ENCODE peak calls at places on chromosomes 1 and 21, in eight cellular contexts. R, G, Z, P, X, B, T and K are unnamed samples.

GRCh38 chr1:193537266-193538003 is 351.0 kb upstream of the B3GALT2 start:
- DNase-seq in R (no peak), X (no peak), P (no peak), G (no peak), B (no peak), T (no peak), Z (no peak), K (no peak)

GRCh38 chr1:166902279-166902678 is 26.2 kb upstream of the TADA1 start:
- DNase-seq in T (no peak), G (no peak), P (no peak), R (no peak), X (no peak), Z (no peak), B (no peak), K (no peak)

GRCh38 chr1:45018599-45019230 is 6.7 kb downstream of the UROD start:
- DNase-seq in G (peak; percentile 84), B (peak; percentile 50), X (no peak), Z (no peak), R (no peak), T (no peak), P (peak; percentile 44), K (peak; percentile 82)

GRCh38 chr1:184890539-184890973 is 83.8 kb downstream of the NIBAN1 start:
- DNase-seq in R (peak; percentile 26), T (no peak), P (no peak), X (no peak), Z (no peak), B (no peak), G (peak; percentile 23), K (no peak)

GRCh38 chr1:50368179-50369007 is 54.9 kb downstream of the DMRTA2 start:
- DNase-seq in X (no peak), B (no peak), R (no peak), P (peak; percentile 44), G (peak; percentile 53), T (no peak), Z (no peak), K (peak; percentile 42)

GRCh38 chr1:62283361-62283760 is 35.9 kb downstream of the KANK4 start:
- DNase-seq in X (no peak), R (no peak), B (no peak), G (no peak), P (no peak), Z (no peak), T (no peak), K (no peak)

GRCh38 chr1:35597870-35598269 is 24.8 kb downstream of the TFAP2E start:
- DNase-seq in R (no peak), Z (no peak), X (no peak), P (no peak), B (no peak), G (no peak), T (no peak), K (no peak)

GRCh38 chr1:214660900-214661299 is 57.9 kb downstream of the CENPF start:
- DNase-seq in T (no peak), Z (no peak), B (peak; percentile 20), P (peak; percentile 26), R (no peak), X (peak; percentile 69), G (peak; percentile 35), K (peak; percentile 46)

GRCh38 chr1:182567629-182568028 is 21.4 kb downstream of the RNASEL start:
- DNase-seq in X (no peak), B (no peak), T (no peak), R (no peak), P (no peak), Z (no peak), G (no peak), K (no peak)

GRCh38 chr21:46159841-46160562 is 4.6 kb upstream of the FTCD start:
- DNase-seq in X (peak; percentile 51), Z (no peak), T (peak; percentile 14), B (no peak), R (peak; percentile 0), P (peak; percentile 17), G (no peak), K (peak; percentile 14)

GRCh38 chr1:248834343-248834940 is 3.6 kb upstream of the ZNF672 start:
- DNase-seq in T (no peak), G (no peak), X (no peak), R (no peak), Z (no peak), B (no peak), P (no peak), K (no peak)

GRCh38 chr1:212630159-212630900 is 21.8 kb downstream of the ATF3 start:
- DNase-seq in T (peak; percentile 82), P (peak; percentile 38), G (peak; percentile 68), R (peak; percentile 30), Z (peak; percentile 26), X (peak; percentile 82), B (peak; percentile 22), K (peak; percentile 68)

GRCh38 chr21:33231526-33231925 is 1.8 kb downstream of the IFNAR2 start:
- DNase-seq in R (no peak), G (no peak), P (no peak), Z (no peak), B (no peak), T (no peak), X (no peak), K (no peak)

GRCh38 chr1:233242827-233243483 is 52.6 kb downstream of the PCNX2 start:
- DNase-seq in Z (no peak), P (no peak), B (no peak), T (no peak), G (no peak), R (no peak), X (no peak), K (no peak)

GRCh38 chr1:241715956-241716355 is 63.9 kb downstream of the WDR64 start:
- DNase-seq in G (no peak), B (no peak), P (no peak), T (no peak), R (no peak), X (no peak), Z (no peak), K (no peak)

GRCh38 chr21:31609081-31609480 is 50.4 kb upstream of the SOD1 start:
- DNase-seq in B (no peak), X (no peak), G (no peak), R (no peak), T (no peak), Z (no peak), P (no peak), K (no peak)

GRCh38 chr1:235838021-235838420 is 28.7 kb downstream of the LYST start:
- DNase-seq in B (no peak), X (no peak), T (no peak), P (no peak), R (no peak), Z (no peak), G (no peak), K (no peak)

GRCh38 chr1:233326995-233327937 is at the start of gene MAP3K21:
- DNase-seq in T (peak; percentile 90), Z (peak; percentile 66), G (peak; percentile 99), R (peak; percentile 35), B (peak; percentile 89), P (peak; percentile 58), X (peak; percentile 72), K (peak; percentile 98)

GRCh38 chr1:29674625-29675326 is 438.5 kb downstream of the PTPRU start:
- DNase-seq in X (no peak), R (no peak), G (no peak), Z (no peak), P (no peak), B (peak; percentile 10), T (peak; percentile 26), K (peak; percentile 21)

GRCh38 chr1:12776801-12777557 is 3.4 kb downstream of the PRAMEF12 start:
- DNase-seq in T (no peak), Z (no peak), B (no peak), R (no peak), X (no peak), G (no peak), P (no peak), K (no peak)

GRCh38 chr1:35605882-35606182 is 32.7 kb downstream of the TFAP2E start:
- DNase-seq in X (no peak), P (no peak), G (no peak), R (no peak), B (no peak), Z (no peak), T (no peak), K (no peak)

GRCh38 chr1:155044812-155045690 is 6.1 kb upstream of the ADAM15 start:
- DNase-seq in P (no peak), B (peak; percentile 76), T (peak; percentile 86), Z (no peak), G (peak; percentile 95), R (peak; percentile 82), X (peak; percentile 85), K (peak; percentile 88)

GRCh38 chr1:155043793-155044192 is 7.3 kb upstream of the ADAM15 start:
- DNase-seq in G (no peak), B (no peak), Z (no peak), T (no peak), X (no peak), P (no peak), R (no peak), K (peak; percentile 50)

GRCh38 chr1:155040358-155041093 is 6.9 kb downstream of the DCST1 start:
- DNase-seq in R (no peak), G (no peak), T (no peak), Z (no peak), B (no peak), X (no peak), P (no peak), K (no peak)

GRCh38 chr1:155042789-155043188 is 8.3 kb upstream of the ADAM15 start:
- DNase-seq in G (no peak), B (no peak), Z (no peak), P (no peak), R (no peak), T (no peak), X (no peak), K (no peak)

GRCh38 chr1:155043259-155043658 is 7.9 kb upstream of the ADAM15 start:
- DNase-seq in T (no peak), G (peak; percentile 24), Z (no peak), B (no peak), P (no peak), R (no peak), X (no peak), K (peak; percentile 55)
- TF ChIP-seq POLR2A in T (no peak), G (no peak), Z (no peak), B (no peak), P (no peak), R (no peak), X (no peak), K (no peak)

GRCh38 chr1:39104158-39105060 is 78.3 kb downstream of the NDUFS5 start:
- DNase-seq in T (no peak), X (peak; percentile 73), P (peak; percentile 10), B (no peak), Z (no peak), G (peak; percentile 45), R (no peak), K (no peak)
- H3K4me3 ChIP-seq in T (peak overlapping the region; percentile 98), X (peak overlapping the region; percentile 51), P (peak overlapping the region; percentile 81), B (peak overlapping the region; percentile 81), Z (peak overlapping the region; percentile 97), G (no peak overlapping the region), R (peak overlapping the region; percentile 73), K (peak overlapping the region; percentile 75)

DNA sequence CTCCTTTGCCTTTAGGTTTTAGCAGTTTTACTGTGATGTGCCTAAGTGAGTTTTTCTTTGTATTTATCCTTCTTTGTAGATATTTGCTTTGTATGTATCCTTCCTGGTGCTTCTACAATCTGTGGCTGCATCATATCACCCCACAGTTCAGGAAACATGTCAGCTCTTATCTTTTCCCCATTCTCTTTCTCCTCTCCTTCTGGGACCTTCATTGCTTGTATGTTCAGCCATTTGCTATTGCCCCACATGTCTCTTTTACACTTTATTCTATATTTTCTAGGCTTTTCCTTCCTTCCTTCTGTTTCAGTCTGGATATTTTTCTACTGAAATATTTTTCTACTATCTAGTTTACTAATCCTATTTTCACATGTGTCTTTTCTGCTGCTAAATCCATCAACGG is 14.9 kb downstream of the KNCN start:
- DNase-seq in T (no peak), R (no peak), G (no peak), Z (no peak), X (no peak), P (no peak), B (no peak), K (no peak)
- H3K27me3 ChIP-seq in T (peaks cover 27% of the 10 kb centered on the region), R (no peaks in the 10 kb centered on the region), G (no peaks in the 10 kb centered on the region), Z (no peaks in the 10 kb centered on the region), X (no peaks in the 10 kb centered on the region), P (no peaks in the 10 kb centered on the region), B (peaks cover 22% of the 10 kb centered on the region), K (peaks cover 11% of the 10 kb centered on the region)

GRCh38 chr21:41768371-41769042 is 1.7 kb upstream of the RIPK4 start:
- DNase-seq in X (peak; percentile 63), G (peak; percentile 88), R (no peak), B (no peak), T (no peak), P (no peak), Z (no peak), K (peak; percentile 78)
- TF ChIP-seq POLR2A in X (no peak), G (peak; percentile 70), R (no peak), B (no peak), T (no peak), P (no peak), Z (no peak), K (no peak)